ENCODE peak calls at places on chromosomes 16 and 17, in six cellular contexts. One of them, this sample, is unnamed.

GRCh38 chr17:67575325-67575724 is 142.4 kb upstream of the NOL11 start:
- DNase-seq in psoas muscle: no peak
- DNase-seq in GM12865: peak; percentile 93
- DNase-seq in adrenal gland: peak; percentile 45
- DNase-seq in A549: no peak
- DNase-seq in WTC11: no peak
- DNase-seq in this sample: no peak

GRCh38 chr17:43416998-43417891 is 18.5 kb downstream of the ARL4D start:
- DNase-seq in psoas muscle: peak; percentile 74
- DNase-seq in GM12865: no peak
- DNase-seq in adrenal gland: peak; percentile 74
- DNase-seq in A549: peak; percentile 40
- DNase-seq in WTC11: no peak
- DNase-seq in this sample: no peak

GRCh38 chr16:22633794-22634193 is 123.1 kb downstream of the NPIPB5 start:
- DNase-seq in psoas muscle: no peak
- DNase-seq in GM12865: no peak
- DNase-seq in adrenal gland: no peak
- DNase-seq in A549: no peak
- DNase-seq in WTC11: no peak
- DNase-seq in this sample: no peak

GRCh38 chr17:34081269-34081668 is 173.8 kb upstream of the CCL2 start:
- DNase-seq in psoas muscle: no peak
- DNase-seq in GM12865: peak; percentile 7
- DNase-seq in adrenal gland: no peak
- DNase-seq in A549: peak; percentile 27
- DNase-seq in WTC11: peak; percentile 54
- DNase-seq in this sample: no peak

GRCh38 chr17:76239538-76240274 is 587 bp downstream of the RNF157 start:
- DNase-seq in psoas muscle: no peak
- DNase-seq in GM12865: no peak
- DNase-seq in adrenal gland: peak; percentile 47
- DNase-seq in A549: no peak
- DNase-seq in WTC11: peak; percentile 33
- DNase-seq in this sample: no peak

GRCh38 chr17:40139566-40140058 is 725 bp upstream of the CASC3 start:
- DNase-seq in psoas muscle: no peak
- DNase-seq in GM12865: no peak
- DNase-seq in adrenal gland: peak; percentile 71
- DNase-seq in A549: no peak
- DNase-seq in WTC11: no peak
- DNase-seq in this sample: no peak

GRCh38 chr16:67254809-67255552 is 6.2 kb downstream of the SLC9A5 start:
- DNase-seq in psoas muscle: peak; percentile 12
- DNase-seq in GM12865: no peak
- DNase-seq in adrenal gland: no peak
- DNase-seq in A549: no peak
- DNase-seq in WTC11: no peak
- DNase-seq in this sample: no peak

GRCh38 chr16:5235119-5235518 is 137.5 kb upstream of the EEF2KMT start:
- DNase-seq in psoas muscle: no peak
- DNase-seq in GM12865: no peak
- DNase-seq in adrenal gland: no peak
- DNase-seq in A549: no peak
- DNase-seq in WTC11: no peak
- DNase-seq in this sample: no peak

GRCh38 chr16:24046442-24046841 is 209.7 kb upstream of the CACNG3 start:
- DNase-seq in psoas muscle: no peak
- DNase-seq in GM12865: no peak
- DNase-seq in adrenal gland: no peak
- DNase-seq in A549: no peak
- DNase-seq in WTC11: peak; percentile 51
- DNase-seq in this sample: no peak

GRCh38 chr17:17416400-17417360 is 60.1 kb upstream of the MED9 start:
- DNase-seq in psoas muscle: no peak
- DNase-seq in GM12865: no peak
- DNase-seq in adrenal gland: peak; percentile 71
- DNase-seq in A549: peak; percentile 81
- DNase-seq in WTC11: no peak
- DNase-seq in this sample: peak; percentile 62

GRCh38 chr16:64090327-64090726 is 1031.5 kb downstream of the CDH11 start:
- DNase-seq in psoas muscle: no peak
- DNase-seq in GM12865: no peak
- DNase-seq in adrenal gland: no peak
- DNase-seq in A549: no peak
- DNase-seq in WTC11: no peak
- DNase-seq in this sample: no peak

GRCh38 chr17:2337811-2338657 is 733 bp downstream of the SGSM2 start:
- DNase-seq in psoas muscle: peak; percentile 70
- DNase-seq in GM12865: peak; percentile 54
- DNase-seq in adrenal gland: peak; percentile 88
- DNase-seq in A549: peak; percentile 65
- DNase-seq in WTC11: peak; percentile 63
- DNase-seq in this sample: peak; percentile 60

GRCh38 chr17:60717814-60718213 is 40.2 kb downstream of the BCAS3 start:
- DNase-seq in psoas muscle: no peak
- DNase-seq in GM12865: no peak
- DNase-seq in adrenal gland: no peak
- DNase-seq in A549: no peak
- DNase-seq in WTC11: no peak
- DNase-seq in this sample: no peak

GRCh38 chr17:82748756-82749155 is 3.1 kb upstream of the TBCD start:
- DNase-seq in psoas muscle: no peak
- DNase-seq in GM12865: no peak
- DNase-seq in adrenal gland: no peak
- DNase-seq in A549: no peak
- DNase-seq in WTC11: no peak
- DNase-seq in this sample: no peak

GRCh38 chr17:65173284-65173793 is 36.2 kb downstream of the RGS9 start:
- DNase-seq in psoas muscle: no peak
- DNase-seq in GM12865: peak; percentile 68
- DNase-seq in adrenal gland: peak; percentile 83
- DNase-seq in A549: peak; percentile 75
- DNase-seq in WTC11: no peak
- DNase-seq in this sample: peak; percentile 83

GRCh38 chr16:21194771-21195301 is 16.5 kb downstream of the ZP2 start:
- DNase-seq in psoas muscle: no peak
- DNase-seq in GM12865: peak; percentile 40
- DNase-seq in adrenal gland: no peak
- DNase-seq in A549: no peak
- DNase-seq in WTC11: no peak
- DNase-seq in this sample: no peak

GRCh38 chr16:1691956-1692355 is 13.9 kb downstream of the JPT2 start:
- DNase-seq in psoas muscle: no peak
- DNase-seq in GM12865: no peak
- DNase-seq in adrenal gland: no peak
- DNase-seq in A549: peak; percentile 86
- DNase-seq in WTC11: no peak
- DNase-seq in this sample: no peak

GRCh38 chr17:56934280-56934679 is 20.4 kb upstream of the TRIM25 start:
- DNase-seq in psoas muscle: no peak
- DNase-seq in GM12865: no peak
- DNase-seq in adrenal gland: no peak
- DNase-seq in A549: no peak
- DNase-seq in WTC11: no peak
- DNase-seq in this sample: peak; percentile 45

GRCh38 chr16:47198180-47198575 is 54.4 kb upstream of the NETO2 start:
- DNase-seq in psoas muscle: no peak
- DNase-seq in GM12865: no peak
- DNase-seq in adrenal gland: no peak
- DNase-seq in A549: no peak
- DNase-seq in WTC11: no peak
- DNase-seq in this sample: no peak

GRCh38 chr16:66262253-66263167 is 104.0 kb upstream of the CDH5 start:
- DNase-seq in psoas muscle: peak; percentile 61
- DNase-seq in GM12865: no peak
- DNase-seq in adrenal gland: peak; percentile 39
- DNase-seq in A549: no peak
- DNase-seq in WTC11: no peak
- DNase-seq in this sample: no peak

GRCh38 chr17:15490634-15491261 is 23.3 kb upstream of the CDRT4 start:
- DNase-seq in psoas muscle: peak; percentile 82
- DNase-seq in GM12865: no peak
- DNase-seq in adrenal gland: peak; percentile 84
- DNase-seq in A549: no peak
- DNase-seq in WTC11: peak; percentile 56
- DNase-seq in this sample: peak; percentile 46

GRCh38 chr16:87815567-87815966 is 49.8 kb upstream of the KLHDC4 start:
- DNase-seq in psoas muscle: no peak
- DNase-seq in GM12865: no peak
- DNase-seq in adrenal gland: no peak
- DNase-seq in A549: no peak
- DNase-seq in WTC11: no peak
- DNase-seq in this sample: no peak
- TF ChIP-seq CTCF in psoas muscle: peak; percentile 48
- TF ChIP-seq CTCF in GM12865: no peak
- TF ChIP-seq CTCF in adrenal gland: no peak
- TF ChIP-seq CTCF in A549: no peak
- TF ChIP-seq CTCF in WTC11: no peak
- TF ChIP-seq CTCF in this sample: no peak

GRCh38 chr17:63434951-63435571 is 11.0 kb downstream of the CYB561 start:
- DNase-seq in psoas muscle: peak; percentile 70
- DNase-seq in GM12865: no peak
- DNase-seq in adrenal gland: peak; percentile 96
- DNase-seq in A549: peak; percentile 62
- DNase-seq in WTC11: peak; percentile 43
- DNase-seq in this sample: peak; percentile 58
- TF ChIP-seq CTCF in psoas muscle: no peak
- TF ChIP-seq CTCF in GM12865: no peak
- TF ChIP-seq CTCF in adrenal gland: no peak
- TF ChIP-seq CTCF in A549: peak; percentile 23
- TF ChIP-seq CTCF in WTC11: peak; percentile 19
- TF ChIP-seq CTCF in this sample: no peak

GRCh38 chr16:74724820-74725549 is 24.3 kb upstream of the MLKL start:
- DNase-seq in psoas muscle: no peak
- DNase-seq in GM12865: no peak
- DNase-seq in adrenal gland: no peak
- DNase-seq in A549: no peak
- DNase-seq in WTC11: no peak
- DNase-seq in this sample: no peak
- TF ChIP-seq CTCF in psoas muscle: no peak
- TF ChIP-seq CTCF in GM12865: no peak
- TF ChIP-seq CTCF in adrenal gland: no peak
- TF ChIP-seq CTCF in A549: no peak
- TF ChIP-seq CTCF in WTC11: no peak
- TF ChIP-seq CTCF in this sample: no peak

GRCh38 chr17:8632087-8632486 is 1.6 kb upstream of the MYH10 start:
- DNase-seq in psoas muscle: no peak
- DNase-seq in GM12865: no peak
- DNase-seq in adrenal gland: no peak
- DNase-seq in A549: no peak
- DNase-seq in WTC11: peak; percentile 46
- DNase-seq in this sample: no peak

GRCh38 chr17:8629371-8630226 is 926 bp downstream of the MYH10 start:
- DNase-seq in psoas muscle: peak; percentile 41
- DNase-seq in GM12865: no peak
- DNase-seq in adrenal gland: peak; percentile 57
- DNase-seq in A549: peak; percentile 17
- DNase-seq in WTC11: peak; percentile 50
- DNase-seq in this sample: peak; percentile 40

GRCh38 chr17:8631554-8631877 is 991 bp upstream of the MYH10 start:
- DNase-seq in psoas muscle: no peak
- DNase-seq in GM12865: no peak
- DNase-seq in adrenal gland: no peak
- DNase-seq in A549: no peak
- DNase-seq in WTC11: no peak
- DNase-seq in this sample: no peak

GRCh38 chr17:8630227-8630801 is at the start of gene MYH10:
- DNase-seq in psoas muscle: no peak
- DNase-seq in GM12865: no peak
- DNase-seq in adrenal gland: peak; percentile 61
- DNase-seq in A549: no peak
- DNase-seq in WTC11: no peak
- DNase-seq in this sample: no peak

DNA sequence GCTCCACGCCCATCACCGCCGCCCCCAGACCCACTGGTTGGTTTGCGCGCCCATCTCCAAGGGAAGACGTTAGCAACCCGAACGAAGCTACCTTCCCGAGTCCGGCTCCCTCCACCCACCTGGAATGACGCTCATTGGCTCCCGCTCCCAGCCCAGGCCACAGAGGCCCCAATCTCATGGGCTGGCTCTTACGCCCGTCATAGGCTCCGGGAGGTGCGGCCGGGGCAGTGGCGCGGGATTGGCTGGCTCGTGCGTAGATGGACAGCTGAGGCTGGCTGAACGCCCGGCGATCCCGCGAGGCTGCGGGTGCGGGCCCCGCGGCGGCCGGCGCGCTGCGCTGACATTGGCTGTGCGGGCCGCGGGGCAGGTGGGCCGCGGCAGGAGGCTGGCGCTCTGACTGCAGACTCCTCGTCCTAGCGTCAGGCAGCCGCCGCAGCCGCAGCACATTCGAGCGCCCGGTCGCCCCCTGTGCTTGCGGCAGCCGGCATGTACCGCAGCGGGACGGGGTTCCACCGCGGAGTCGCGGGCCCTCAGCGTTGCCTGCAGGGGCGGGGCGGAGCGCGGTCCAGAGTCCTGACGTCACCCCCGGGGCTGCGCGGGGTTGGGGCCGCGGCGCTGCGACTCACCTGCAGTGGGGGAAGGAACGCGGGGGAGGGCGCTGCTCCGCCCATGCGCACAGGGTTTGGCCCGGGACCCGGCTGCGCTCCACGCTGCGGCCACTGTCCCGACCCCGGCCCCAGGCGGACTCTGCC is 453 bp upstream of the MYH10 start:
- DNase-seq in psoas muscle: peak; percentile 97
- DNase-seq in GM12865: peak; percentile 99
- DNase-seq in adrenal gland: peak; percentile 99
- DNase-seq in A549: peak; percentile 100
- DNase-seq in WTC11: peak; percentile 99
- DNase-seq in this sample: peak; percentile 97
- TF ChIP-seq CTCF in psoas muscle: no peak
- TF ChIP-seq CTCF in GM12865: peak; percentile 12
- TF ChIP-seq CTCF in adrenal gland: no peak
- TF ChIP-seq CTCF in A549: peak; percentile 13
- TF ChIP-seq CTCF in WTC11: peak; percentile 18
- TF ChIP-seq CTCF in this sample: peak; percentile 37

GRCh38 chr17:64019486-64020067 is 856 bp downstream of the ICAM2 start:
- DNase-seq in psoas muscle: no peak
- DNase-seq in GM12865: no peak
- DNase-seq in adrenal gland: peak; percentile 34
- DNase-seq in A549: no peak
- DNase-seq in WTC11: no peak
- DNase-seq in this sample: no peak
- TF ChIP-seq CTCF in psoas muscle: no peak
- TF ChIP-seq CTCF in GM12865: no peak
- TF ChIP-seq CTCF in adrenal gland: no peak
- TF ChIP-seq CTCF in A549: no peak
- TF ChIP-seq CTCF in WTC11: no peak
- TF ChIP-seq CTCF in this sample: no peak

GRCh38 chr17:9237661-9238301 is 216.5 kb downstream of the NTN1 start:
- DNase-seq in psoas muscle: no peak
- DNase-seq in GM12865: no peak
- DNase-seq in adrenal gland: no peak
- DNase-seq in A549: no peak
- DNase-seq in WTC11: no peak
- DNase-seq in this sample: no peak
- TF ChIP-seq CTCF in psoas muscle: no peak
- TF ChIP-seq CTCF in GM12865: no peak
- TF ChIP-seq CTCF in adrenal gland: no peak
- TF ChIP-seq CTCF in A549: no peak
- TF ChIP-seq CTCF in WTC11: no peak
- TF ChIP-seq CTCF in this sample: no peak

GRCh38 chr16:3112058-3112880 is at the start of gene ZNF205:
- DNase-seq in psoas muscle: peak; percentile 72
- DNase-seq in GM12865: peak; percentile 25
- DNase-seq in adrenal gland: peak; percentile 86
- DNase-seq in A549: peak; percentile 85
- DNase-seq in WTC11: peak; percentile 88
- DNase-seq in this sample: no peak
- TF ChIP-seq CTCF in psoas muscle: no peak
- TF ChIP-seq CTCF in GM12865: no peak
- TF ChIP-seq CTCF in adrenal gland: no peak
- TF ChIP-seq CTCF in A549: no peak
- TF ChIP-seq CTCF in WTC11: no peak
- TF ChIP-seq CTCF in this sample: no peak

This sample was measured in activated CD8-positive, alpha-beta T cell treated with anti-CD3 and anti-CD28 coated beads for 36 hours.